ENCODE peak calls at places on chromosomes 13 and 19, in ten cellular contexts. M is non-pigmented ciliary epithelial cell, G is body of pancreas, F is ELR, B is ascending aorta, L is AG08395, Z is NCI-H460, P is heart left ventricle, T is heart right ventricle, V is progenitor cell of endocrine pancreas. K is an unnamed sample.
A peak's percentile ranks its signal among the peaks of the same experiment; 100 is the strongest.

GRCh38 chr13:90201676-90202425 is 1145.6 kb upstream of the MIR17HG start:
- DNase-seq in M (no peak), G (peak; percentile 9), F (peak; percentile 25), B (no peak), L (peak; percentile 3), Z (no peak), P (no peak), T (peak; percentile 7), V (no peak), K (no peak)

GRCh38 chr19:20079487-20079886 is 1.7 kb downstream of the ZNF90 start:
- DNase-seq in M (no peak), G (no peak), F (no peak), B (no peak), L (no peak), Z (no peak), P (no peak), T (no peak), V (no peak), K (no peak)

GRCh38 chr13:68810660-68811059 is 1297.0 kb upstream of the ATXN8OS start:
- DNase-seq in M (no peak), G (no peak), F (peak; percentile 11), B (no peak), L (no peak), Z (no peak), P (no peak), T (no peak), V (no peak), K (no peak)

GRCh38 chr13:23505007-23505406 is 65.2 kb upstream of the TNFRSF19 start:
- DNase-seq in M (peak; percentile 49), G (no peak), F (peak; percentile 78), B (no peak), L (peak; percentile 26), Z (no peak), P (peak; percentile 53), T (peak; percentile 29), V (no peak), K (no peak)

GRCh38 chr19:2097330-2098327 is 914 bp downstream of the IZUMO4 start:
- DNase-seq in M (no peak), G (peak; percentile 81), F (no peak), B (no peak), L (no peak), Z (no peak), P (no peak), T (no peak), V (no peak), K (peak; percentile 38)

GRCh38 chr19:11504502-11505031 is 1.1 kb downstream of the ZNF653 start:
- DNase-seq in M (no peak), G (no peak), F (no peak), B (no peak), L (no peak), Z (no peak), P (no peak), T (no peak), V (no peak), K (no peak)

GRCh38 chr19:2168619-2169424 is 5.1 kb downstream of the DOT1L start:
- DNase-seq in M (peak; percentile 86), G (peak; percentile 99), F (peak; percentile 99), B (peak; percentile 100), L (peak; percentile 96), Z (peak; percentile 92), P (peak; percentile 99), T (peak; percentile 96), V (peak; percentile 50), K (no peak)

GRCh38 chr13:24557121-24557520 is 44.5 kb upstream of the PARP4 start:
- DNase-seq in M (no peak), G (no peak), F (no peak), B (no peak), L (peak; percentile 5), Z (no peak), P (no peak), T (no peak), V (no peak), K (no peak)

GRCh38 chr13:59834801-59835200 is 328.9 kb downstream of the DIAPH3 start:
- DNase-seq in M (peak; percentile 38), G (no peak), F (peak; percentile 43), B (no peak), L (peak; percentile 50), Z (no peak), P (no peak), T (no peak), V (no peak), K (no peak)

K was measured in NCI-H345.